ENCODE peak calls at places on chromosomes 2 and 18, in four cellular contexts. One of them, this sample, is unnamed.

GRCh38 chr2:205158404-205158803 is 523.9 kb upstream of the NRP2 start:
- DNase-seq in MM.1S: no peak
- DNase-seq in WERI-Rb-1: no peak
- DNase-seq in body of pancreas: no peak
- DNase-seq in this sample: no peak

GRCh38 chr2:197189770-197190434 is 120.7 kb downstream of the ANKRD44 start:
- DNase-seq in MM.1S: no peak
- DNase-seq in WERI-Rb-1: no peak
- DNase-seq in body of pancreas: no peak
- DNase-seq in this sample: no peak

GRCh38 chr2:65413610-65414009 is 18.8 kb downstream of the SPRED2 start:
- DNase-seq in body of pancreas: no peak
- DNase-seq in WERI-Rb-1: no peak
- DNase-seq in MM.1S: no peak
- DNase-seq in this sample: no peak

GRCh38 chr2:141001750-141002149 is 1129.1 kb downstream of the LRP1B start:
- DNase-seq in body of pancreas: no peak
- DNase-seq in MM.1S: no peak
- DNase-seq in WERI-Rb-1: no peak
- DNase-seq in this sample: no peak

GRCh38 chr2:147438897-147439296 is 405.9 kb upstream of the ACVR2A start:
- DNase-seq in WERI-Rb-1: no peak
- DNase-seq in body of pancreas: no peak
- DNase-seq in MM.1S: no peak
- DNase-seq in this sample: no peak

GRCh38 chr18:44725300-44726096 is 44.8 kb downstream of the SETBP1 start:
- DNase-seq in MM.1S: peak
- DNase-seq in WERI-Rb-1: no peak
- DNase-seq in body of pancreas: peak
- DNase-seq in this sample: peak

GRCh38 chr18:27242392-27243047 is 57.4 kb upstream of the CHST9 start:
- DNase-seq in WERI-Rb-1: no peak
- DNase-seq in body of pancreas: no peak
- DNase-seq in MM.1S: no peak
- DNase-seq in this sample: no peak

GRCh38 chr2:130341562-130342019 is 1.1 kb upstream of the IMP4 start:
- DNase-seq in MM.1S: peak
- DNase-seq in WERI-Rb-1: no peak
- DNase-seq in body of pancreas: peak
- DNase-seq in this sample: peak

GRCh38 chr18:23503038-23503966 is at the start of gene RMC1:
- DNase-seq in MM.1S: peak
- DNase-seq in WERI-Rb-1: peak
- DNase-seq in body of pancreas: peak
- DNase-seq in this sample: peak

GRCh38 chr18:67735506-67735905 is 219.0 kb upstream of the DSEL start:
- DNase-seq in WERI-Rb-1: no peak
- DNase-seq in MM.1S: peak
- DNase-seq in body of pancreas: no peak
- DNase-seq in this sample: peak

GRCh38 chr2:85275984-85276540 is 51.7 kb downstream of the TGOLN2 start:
- DNase-seq in WERI-Rb-1: no peak
- DNase-seq in MM.1S: no peak
- DNase-seq in body of pancreas: no peak
- DNase-seq in this sample: no peak

GRCh38 chr2:118431188-118431562 is 342.9 kb downstream of the INSIG2 start:
- DNase-seq in body of pancreas: no peak
- DNase-seq in WERI-Rb-1: no peak
- DNase-seq in MM.1S: no peak
- DNase-seq in this sample: peak

GRCh38 chr2:181178823-181179412 is 198.5 kb downstream of the UBE2E3 start:
- DNase-seq in MM.1S: no peak
- DNase-seq in WERI-Rb-1: peak
- DNase-seq in body of pancreas: peak
- DNase-seq in this sample: no peak

DNA sequence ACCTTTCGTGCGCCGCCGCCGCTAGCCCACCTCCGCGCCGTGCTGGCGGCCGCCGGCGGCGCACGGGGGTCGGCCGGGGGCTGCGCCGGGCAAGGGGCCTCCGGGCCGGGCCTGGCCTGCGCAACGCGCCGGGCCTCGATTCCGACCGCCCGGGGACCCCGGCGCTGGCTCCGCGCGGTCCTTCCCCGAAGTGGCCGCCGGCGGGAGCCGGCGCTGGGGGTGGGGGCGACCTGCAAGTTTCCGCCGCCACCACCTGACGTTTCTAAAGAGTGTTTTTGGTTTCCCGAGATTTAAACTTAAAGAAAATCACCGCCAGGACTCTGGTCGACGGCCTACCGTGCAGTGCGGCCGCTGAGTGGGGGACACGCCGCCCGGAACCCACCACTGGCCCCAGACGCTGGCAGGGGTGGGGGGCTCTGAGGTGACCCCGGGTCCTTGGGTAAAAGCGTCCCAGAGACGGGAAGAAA is 3.8 kb upstream of the GATA6 start:
- DNase-seq in body of pancreas: peak
- DNase-seq in MM.1S: no peak
- DNase-seq in WERI-Rb-1: no peak
- DNase-seq in this sample: no peak
- H3K4me3 ChIP-seq in body of pancreas: peak
- H3K4me3 ChIP-seq in MM.1S: no peak
- H3K4me3 ChIP-seq in WERI-Rb-1: no peak
- H3K4me3 ChIP-seq in this sample: no peak

GRCh38 chr2:152120430-152120829 is 21.6 kb upstream of the CACNB4 start:
- DNase-seq in MM.1S: no peak
- DNase-seq in body of pancreas: no peak
- DNase-seq in WERI-Rb-1: no peak
- DNase-seq in this sample: no peak

GRCh38 chr2:152115952-152116351 is 17.1 kb upstream of the CACNB4 start:
- DNase-seq in body of pancreas: no peak
- DNase-seq in MM.1S: no peak
- DNase-seq in WERI-Rb-1: no peak
- DNase-seq in this sample: peak
- TF ChIP-seq CTCF in body of pancreas: no peak
- TF ChIP-seq CTCF in MM.1S: no peak
- TF ChIP-seq CTCF in WERI-Rb-1: no peak
- TF ChIP-seq CTCF in this sample: peak

GRCh38 chr18:43481069-43481468 is 203.8 kb upstream of the SYT4 start:
- DNase-seq in WERI-Rb-1: no peak
- DNase-seq in body of pancreas: no peak
- DNase-seq in MM.1S: no peak
- DNase-seq in this sample: no peak

GRCh38 chr18:43482600-43482999 is 205.3 kb upstream of the SYT4 start:
- DNase-seq in WERI-Rb-1: no peak
- DNase-seq in MM.1S: no peak
- DNase-seq in body of pancreas: no peak
- DNase-seq in this sample: no peak

GRCh38 chr18:43485565-43485964 is 208.3 kb upstream of the SYT4 start:
- DNase-seq in WERI-Rb-1: no peak
- DNase-seq in MM.1S: peak
- DNase-seq in body of pancreas: peak
- DNase-seq in this sample: no peak

GRCh38 chr18:43484710-43485109 is 207.4 kb upstream of the SYT4 start:
- DNase-seq in MM.1S: no peak
- DNase-seq in body of pancreas: peak
- DNase-seq in WERI-Rb-1: no peak
- DNase-seq in this sample: peak

GRCh38 chr18:43482136-43482535 is 204.8 kb upstream of the SYT4 start:
- DNase-seq in body of pancreas: no peak
- DNase-seq in WERI-Rb-1: no peak
- DNase-seq in MM.1S: no peak
- DNase-seq in this sample: no peak
- H3K4me3 ChIP-seq in body of pancreas: no peak
- H3K4me3 ChIP-seq in WERI-Rb-1: no peak
- H3K4me3 ChIP-seq in MM.1S: no peak
- H3K4me3 ChIP-seq in this sample: no peak

DNA sequence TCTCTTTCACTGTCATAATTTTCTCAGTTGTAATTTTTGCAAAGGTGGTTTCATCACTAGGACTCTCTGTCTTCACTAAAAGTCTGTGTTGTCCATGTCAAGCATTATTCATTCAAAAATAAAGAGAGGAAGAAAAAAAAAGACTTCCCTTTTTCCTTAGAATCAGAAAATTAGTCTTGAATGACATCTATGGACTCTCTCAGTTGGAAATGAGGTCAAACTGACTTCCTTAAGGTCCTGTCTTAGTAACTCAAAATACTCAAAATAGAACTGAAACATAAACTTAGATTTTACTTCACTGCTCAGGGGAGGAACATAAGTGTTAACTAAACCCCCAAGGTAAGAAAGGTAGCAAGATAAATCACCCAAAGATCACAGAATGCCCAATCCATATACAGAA is 2.2 kb upstream of the ZNF407 start:
- DNase-seq in MM.1S: no peak
- DNase-seq in WERI-Rb-1: no peak
- DNase-seq in body of pancreas: no peak
- DNase-seq in this sample: no peak
- TF ChIP-seq CTCF in MM.1S: no peak
- TF ChIP-seq CTCF in WERI-Rb-1: no peak
- TF ChIP-seq CTCF in body of pancreas: no peak
- TF ChIP-seq CTCF in this sample: no peak

GRCh38 chr2:196168181-196168580 is 3.2 kb downstream of the STK17B start:
- DNase-seq in body of pancreas: no peak
- DNase-seq in WERI-Rb-1: no peak
- DNase-seq in MM.1S: no peak
- DNase-seq in this sample: peak
- H3K4me3 ChIP-seq in body of pancreas: no peak
- H3K4me3 ChIP-seq in WERI-Rb-1: no peak
- H3K4me3 ChIP-seq in MM.1S: peak
- H3K4me3 ChIP-seq in this sample: peak